ENCODE peak calls at places on chromosomes 16 and 17, in six cellular contexts. One of them, this sample, is unnamed.

GRCh38 chr16:19192865-19193264 is 24.8 kb downstream of the SYT17 start:
- DNase-seq in Right ventricle myocardium superior: no peak
- DNase-seq in NCI-H460: no peak
- DNase-seq in activated CD4-positive, CD25-positive, alpha-beta regulatory T cell treated with anti-CD3 and anti-CD28 coated beads, Interleukin-2, amount 50 U/mL, for 16 hours: no peak
- DNase-seq in effector CD4-positive, alpha-beta T cell: no peak
- DNase-seq in GM23248: no peak
- DNase-seq in this sample: no peak

GRCh38 chr17:61833536-61834203 is 29.7 kb downstream of the BRIP1 start:
- DNase-seq in Right ventricle myocardium superior: no peak
- DNase-seq in NCI-H460: peak
- DNase-seq in activated CD4-positive, CD25-positive, alpha-beta regulatory T cell treated with anti-CD3 and anti-CD28 coated beads, Interleukin-2, amount 50 U/mL, for 16 hours: no peak
- DNase-seq in effector CD4-positive, alpha-beta T cell: no peak
- DNase-seq in GM23248: peak
- DNase-seq in this sample: peak

GRCh38 chr17:62995377-62995885 is 29.4 kb downstream of the TANC2 start:
- DNase-seq in Right ventricle myocardium superior: no peak
- DNase-seq in NCI-H460: peak
- DNase-seq in activated CD4-positive, CD25-positive, alpha-beta regulatory T cell treated with anti-CD3 and anti-CD28 coated beads, Interleukin-2, amount 50 U/mL, for 16 hours: no peak
- DNase-seq in effector CD4-positive, alpha-beta T cell: no peak
- DNase-seq in GM23248: peak
- DNase-seq in this sample: peak

GRCh38 chr16:26642047-26642664 is 424.6 kb upstream of the C16orf82 start:
- DNase-seq in Right ventricle myocardium superior: no peak
- DNase-seq in NCI-H460: no peak
- DNase-seq in activated CD4-positive, CD25-positive, alpha-beta regulatory T cell treated with anti-CD3 and anti-CD28 coated beads, Interleukin-2, amount 50 U/mL, for 16 hours: no peak
- DNase-seq in effector CD4-positive, alpha-beta T cell: no peak
- DNase-seq in GM23248: no peak
- DNase-seq in this sample: no peak

GRCh38 chr16:21950782-21951521 is 2.2 kb upstream of the UQCRC2 start:
- DNase-seq in Right ventricle myocardium superior: no peak
- DNase-seq in NCI-H460: peak
- DNase-seq in activated CD4-positive, CD25-positive, alpha-beta regulatory T cell treated with anti-CD3 and anti-CD28 coated beads, Interleukin-2, amount 50 U/mL, for 16 hours: no peak
- DNase-seq in effector CD4-positive, alpha-beta T cell: no peak
- DNase-seq in GM23248: peak
- DNase-seq in this sample: peak

GRCh38 chr17:32697728-32698625 is 178.9 kb downstream of the MYO1D start:
- DNase-seq in Right ventricle myocardium superior: no peak
- DNase-seq in NCI-H460: no peak
- DNase-seq in activated CD4-positive, CD25-positive, alpha-beta regulatory T cell treated with anti-CD3 and anti-CD28 coated beads, Interleukin-2, amount 50 U/mL, for 16 hours: no peak
- DNase-seq in effector CD4-positive, alpha-beta T cell: no peak
- DNase-seq in GM23248: peak
- DNase-seq in this sample: no peak

GRCh38 chr16:82658796-82659195 is 32.0 kb downstream of the CDH13 start:
- DNase-seq in Right ventricle myocardium superior: no peak
- DNase-seq in NCI-H460: no peak
- DNase-seq in activated CD4-positive, CD25-positive, alpha-beta regulatory T cell treated with anti-CD3 and anti-CD28 coated beads, Interleukin-2, amount 50 U/mL, for 16 hours: no peak
- DNase-seq in effector CD4-positive, alpha-beta T cell: no peak
- DNase-seq in GM23248: no peak
- DNase-seq in this sample: no peak

GRCh38 chr17:79563237-79564013 is 47.4 kb downstream of the RBFOX3 start:
- DNase-seq in Right ventricle myocardium superior: no peak
- DNase-seq in NCI-H460: no peak
- DNase-seq in activated CD4-positive, CD25-positive, alpha-beta regulatory T cell treated with anti-CD3 and anti-CD28 coated beads, Interleukin-2, amount 50 U/mL, for 16 hours: no peak
- DNase-seq in effector CD4-positive, alpha-beta T cell: no peak
- DNase-seq in GM23248: peak
- DNase-seq in this sample: peak

GRCh38 chr17:56603486-56604238 is 10.2 kb downstream of the NOG start:
- DNase-seq in Right ventricle myocardium superior: no peak
- DNase-seq in NCI-H460: no peak
- DNase-seq in activated CD4-positive, CD25-positive, alpha-beta regulatory T cell treated with anti-CD3 and anti-CD28 coated beads, Interleukin-2, amount 50 U/mL, for 16 hours: no peak
- DNase-seq in effector CD4-positive, alpha-beta T cell: no peak
- DNase-seq in GM23248: no peak
- DNase-seq in this sample: no peak

GRCh38 chr16:2769675-2770056 is 7.4 kb downstream of the ELOB start:
- DNase-seq in Right ventricle myocardium superior: peak
- DNase-seq in NCI-H460: no peak
- DNase-seq in activated CD4-positive, CD25-positive, alpha-beta regulatory T cell treated with anti-CD3 and anti-CD28 coated beads, Interleukin-2, amount 50 U/mL, for 16 hours: no peak
- DNase-seq in effector CD4-positive, alpha-beta T cell: no peak
- DNase-seq in GM23248: peak
- DNase-seq in this sample: no peak

GRCh38 chr16:78348886-78349285 is 249.4 kb downstream of the WWOX start:
- DNase-seq in Right ventricle myocardium superior: no peak
- DNase-seq in NCI-H460: no peak
- DNase-seq in activated CD4-positive, CD25-positive, alpha-beta regulatory T cell treated with anti-CD3 and anti-CD28 coated beads, Interleukin-2, amount 50 U/mL, for 16 hours: no peak
- DNase-seq in effector CD4-positive, alpha-beta T cell: no peak
- DNase-seq in GM23248: no peak
- DNase-seq in this sample: no peak

GRCh38 chr17:57284984-57285646 is 28.8 kb downstream of the MSI2 start:
- DNase-seq in Right ventricle myocardium superior: no peak
- DNase-seq in NCI-H460: no peak
- DNase-seq in activated CD4-positive, CD25-positive, alpha-beta regulatory T cell treated with anti-CD3 and anti-CD28 coated beads, Interleukin-2, amount 50 U/mL, for 16 hours: no peak
- DNase-seq in effector CD4-positive, alpha-beta T cell: no peak
- DNase-seq in GM23248: no peak
- DNase-seq in this sample: peak

GRCh38 chr17:60079401-60079861 is 710 bp upstream of the HEATR6 start:
- DNase-seq in Right ventricle myocardium superior: no peak
- DNase-seq in NCI-H460: peak
- DNase-seq in activated CD4-positive, CD25-positive, alpha-beta regulatory T cell treated with anti-CD3 and anti-CD28 coated beads, Interleukin-2, amount 50 U/mL, for 16 hours: no peak
- DNase-seq in effector CD4-positive, alpha-beta T cell: no peak
- DNase-seq in GM23248: peak
- DNase-seq in this sample: peak

GRCh38 chr16:28520672-28521071 is 14.0 kb upstream of the IL27 start:
- DNase-seq in Right ventricle myocardium superior: no peak
- DNase-seq in NCI-H460: no peak
- DNase-seq in activated CD4-positive, CD25-positive, alpha-beta regulatory T cell treated with anti-CD3 and anti-CD28 coated beads, Interleukin-2, amount 50 U/mL, for 16 hours: no peak
- DNase-seq in effector CD4-positive, alpha-beta T cell: no peak
- DNase-seq in GM23248: no peak
- DNase-seq in this sample: no peak

GRCh38 chr17:45312477-45313418 is 4.1 kb downstream of the MAP3K14 start:
- DNase-seq in Right ventricle myocardium superior: no peak
- DNase-seq in NCI-H460: no peak
- DNase-seq in activated CD4-positive, CD25-positive, alpha-beta regulatory T cell treated with anti-CD3 and anti-CD28 coated beads, Interleukin-2, amount 50 U/mL, for 16 hours: no peak
- DNase-seq in effector CD4-positive, alpha-beta T cell: no peak
- DNase-seq in GM23248: peak
- DNase-seq in this sample: peak

GRCh38 chr16:49899991-49900690 is 44.2 kb upstream of the ZNF423 start:
- DNase-seq in Right ventricle myocardium superior: no peak
- DNase-seq in NCI-H460: no peak
- DNase-seq in activated CD4-positive, CD25-positive, alpha-beta regulatory T cell treated with anti-CD3 and anti-CD28 coated beads, Interleukin-2, amount 50 U/mL, for 16 hours: no peak
- DNase-seq in effector CD4-positive, alpha-beta T cell: no peak
- DNase-seq in GM23248: no peak
- DNase-seq in this sample: no peak

GRCh38 chr17:27540300-27541105 is 84.3 kb downstream of the KSR1 start:
- DNase-seq in Right ventricle myocardium superior: peak
- DNase-seq in NCI-H460: peak
- DNase-seq in activated CD4-positive, CD25-positive, alpha-beta regulatory T cell treated with anti-CD3 and anti-CD28 coated beads, Interleukin-2, amount 50 U/mL, for 16 hours: no peak
- DNase-seq in effector CD4-positive, alpha-beta T cell: no peak
- DNase-seq in GM23248: peak
- DNase-seq in this sample: peak

GRCh38 chr16:69329369-69330285 is 761 bp downstream of the PDF start:
- DNase-seq in Right ventricle myocardium superior: peak
- DNase-seq in NCI-H460: no peak
- DNase-seq in activated CD4-positive, CD25-positive, alpha-beta regulatory T cell treated with anti-CD3 and anti-CD28 coated beads, Interleukin-2, amount 50 U/mL, for 16 hours: no peak
- DNase-seq in effector CD4-positive, alpha-beta T cell: no peak
- DNase-seq in GM23248: peak
- DNase-seq in this sample: peak

GRCh38 chr16:85313541-85314208 is 201.4 kb upstream of the CIBAR2 start:
- DNase-seq in Right ventricle myocardium superior: peak
- DNase-seq in NCI-H460: no peak
- DNase-seq in activated CD4-positive, CD25-positive, alpha-beta regulatory T cell treated with anti-CD3 and anti-CD28 coated beads, Interleukin-2, amount 50 U/mL, for 16 hours: no peak
- DNase-seq in effector CD4-positive, alpha-beta T cell: no peak
- DNase-seq in GM23248: peak
- DNase-seq in this sample: no peak

GRCh38 chr17:81097134-81097942 is 62.4 kb downstream of the BAIAP2 start:
- DNase-seq in Right ventricle myocardium superior: peak
- DNase-seq in NCI-H460: peak
- DNase-seq in activated CD4-positive, CD25-positive, alpha-beta regulatory T cell treated with anti-CD3 and anti-CD28 coated beads, Interleukin-2, amount 50 U/mL, for 16 hours: no peak
- DNase-seq in effector CD4-positive, alpha-beta T cell: peak
- DNase-seq in GM23248: peak
- DNase-seq in this sample: peak

GRCh38 chr17:76545918-76546555 is 6.2 kb downstream of the PRCD start:
- DNase-seq in Right ventricle myocardium superior: no peak
- DNase-seq in NCI-H460: no peak
- DNase-seq in activated CD4-positive, CD25-positive, alpha-beta regulatory T cell treated with anti-CD3 and anti-CD28 coated beads, Interleukin-2, amount 50 U/mL, for 16 hours: no peak
- DNase-seq in effector CD4-positive, alpha-beta T cell: no peak
- DNase-seq in GM23248: no peak
- DNase-seq in this sample: no peak

GRCh38 chr17:50861334-50861676 is 4.8 kb downstream of the TOB1 start:
- DNase-seq in Right ventricle myocardium superior: no peak
- DNase-seq in NCI-H460: no peak
- DNase-seq in activated CD4-positive, CD25-positive, alpha-beta regulatory T cell treated with anti-CD3 and anti-CD28 coated beads, Interleukin-2, amount 50 U/mL, for 16 hours: no peak
- DNase-seq in effector CD4-positive, alpha-beta T cell: no peak
- DNase-seq in GM23248: no peak
- DNase-seq in this sample: no peak

GRCh38 chr16:84198401-84198800 is 7.4 kb downstream of the ADAD2 start:
- DNase-seq in Right ventricle myocardium superior: no peak
- DNase-seq in NCI-H460: no peak
- DNase-seq in activated CD4-positive, CD25-positive, alpha-beta regulatory T cell treated with anti-CD3 and anti-CD28 coated beads, Interleukin-2, amount 50 U/mL, for 16 hours: no peak
- DNase-seq in effector CD4-positive, alpha-beta T cell: no peak
- DNase-seq in GM23248: peak
- DNase-seq in this sample: peak

This sample was measured in M059J.